ENCODE peak calls at places on chromosome 16, in five cellular contexts. I is neuronal stem cell, W is mesendoderm, X is H9, N is trophoblast cell. E is an unnamed sample.

GRCh38 chr16:57516176-57516725 is 20.1 kb downstream of the CCDC102A start:
- DNase-seq in I (no peak), N (no peak), X (no peak), W (no peak), E (no peak)

GRCh38 chr16:52251495-52251894 is 295.4 kb downstream of the TOX3 start:
- DNase-seq in I (no peak), N (no peak), W (no peak), X (no peak), E (no peak)

GRCh38 chr16:70453891-70454220 is 539 bp upstream of the FCSK start:
- DNase-seq in I (peak), W (peak), N (no peak), X (no peak), E (no peak)

GRCh38 chr16:73683804-73684203 is 612.8 kb upstream of the PSMD7 start:
- DNase-seq in X (no peak), I (no peak), W (no peak), N (no peak), E (no peak)

GRCh38 chr16:81798311-81799137 is 19.4 kb downstream of the PLCG2 start:
- DNase-seq in X (no peak), N (no peak), I (no peak), W (no peak), E (no peak)

GRCh38 chr16:27927266-27927901 is 136.1 kb downstream of the GSG1L start:
- DNase-seq in X (no peak), N (no peak), W (no peak), I (no peak), E (no peak)

GRCh38 chr16:17339764-17340541 is 130.8 kb downstream of the XYLT1 start:
- DNase-seq in I (no peak), N (no peak), X (no peak), W (peak), E (peak)

GRCh38 chr16:48918520-48919258 is 308.7 kb upstream of the N4BP1 start:
- DNase-seq in N (peak), I (no peak), W (peak), X (no peak), E (no peak)

GRCh38 chr16:73572135-73572534 is 524.2 kb upstream of the ZFHX3 start:
- DNase-seq in W (peak), N (no peak), X (no peak), I (no peak), E (no peak)

GRCh38 chr16:53034306-53034705 is 18.4 kb downstream of the CHD9NB start:
- DNase-seq in X (no peak), I (no peak), W (no peak), N (peak), E (peak)

GRCh38 chr16:84105286-84105815 is 11.4 kb downstream of the MBTPS1 start:
- DNase-seq in W (no peak), X (no peak), N (no peak), I (no peak), E (no peak)

GRCh38 chr16:84107921-84108320 is 8.8 kb downstream of the MBTPS1 start:
- DNase-seq in N (no peak), I (no peak), W (no peak), X (no peak), E (no peak)

GRCh38 chr16:84103678-84104077 is 13.1 kb downstream of the MBTPS1 start:
- DNase-seq in X (no peak), W (no peak), N (no peak), I (no peak), E (no peak)

GRCh38 chr16:84104231-84104630 is 12.5 kb downstream of the MBTPS1 start:
- DNase-seq in W (no peak), N (no peak), I (no peak), X (no peak), E (no peak)

DNA sequence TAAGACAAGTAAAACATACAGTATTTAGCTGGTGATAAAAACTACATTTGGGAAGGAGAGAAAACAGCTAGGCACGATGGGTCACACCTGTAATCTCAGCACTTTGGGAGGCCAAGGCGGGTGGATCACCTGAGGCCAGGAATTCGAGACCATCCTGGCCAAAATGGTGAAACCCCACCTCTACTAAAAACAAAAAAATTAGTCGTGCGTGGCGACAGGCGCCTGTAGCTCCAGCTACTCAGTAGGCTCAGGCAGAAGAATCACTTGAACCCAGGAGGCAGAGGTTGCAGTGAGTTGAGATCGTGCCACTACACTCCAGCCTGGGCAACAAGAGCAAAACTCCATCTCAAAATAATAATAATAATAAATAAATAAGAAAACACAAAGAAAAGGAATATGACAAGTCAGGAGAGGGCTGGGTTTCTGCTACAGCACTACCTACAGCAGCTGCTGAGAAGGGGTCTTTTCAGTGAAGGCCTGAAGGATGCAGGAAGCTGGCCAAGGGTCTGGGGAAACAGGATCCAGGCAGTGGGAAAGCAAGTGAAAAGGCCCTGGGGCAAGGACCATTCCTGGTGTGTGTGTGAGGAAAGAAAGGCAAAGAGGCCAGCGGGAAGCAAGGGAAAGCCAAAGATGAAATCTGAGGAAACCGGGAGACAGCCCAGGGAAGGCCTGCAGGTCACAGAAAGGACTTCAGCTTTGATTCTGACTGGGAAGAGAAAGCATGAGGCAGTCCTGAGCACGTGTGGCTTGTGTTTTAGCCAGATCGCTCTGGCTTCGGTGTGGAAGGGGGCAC is 10.6 kb downstream of the MBTPS1 start:
- DNase-seq in W (no peak), X (no peak), I (no peak), N (no peak), E (no peak)
- H4K8ac ChIP-seq in W (no peak), X (no peak), I (no peak), N (no peak), E (no peak)

GRCh38 chr16:65532846-65533245 is 411.0 kb upstream of the CDH11 start:
- DNase-seq in W (no peak), N (no peak), X (no peak), I (no peak), E (no peak)
- H4K8ac ChIP-seq in W (no peak), N (no peak), X (no peak), I (no peak), E (no peak)

DNA sequence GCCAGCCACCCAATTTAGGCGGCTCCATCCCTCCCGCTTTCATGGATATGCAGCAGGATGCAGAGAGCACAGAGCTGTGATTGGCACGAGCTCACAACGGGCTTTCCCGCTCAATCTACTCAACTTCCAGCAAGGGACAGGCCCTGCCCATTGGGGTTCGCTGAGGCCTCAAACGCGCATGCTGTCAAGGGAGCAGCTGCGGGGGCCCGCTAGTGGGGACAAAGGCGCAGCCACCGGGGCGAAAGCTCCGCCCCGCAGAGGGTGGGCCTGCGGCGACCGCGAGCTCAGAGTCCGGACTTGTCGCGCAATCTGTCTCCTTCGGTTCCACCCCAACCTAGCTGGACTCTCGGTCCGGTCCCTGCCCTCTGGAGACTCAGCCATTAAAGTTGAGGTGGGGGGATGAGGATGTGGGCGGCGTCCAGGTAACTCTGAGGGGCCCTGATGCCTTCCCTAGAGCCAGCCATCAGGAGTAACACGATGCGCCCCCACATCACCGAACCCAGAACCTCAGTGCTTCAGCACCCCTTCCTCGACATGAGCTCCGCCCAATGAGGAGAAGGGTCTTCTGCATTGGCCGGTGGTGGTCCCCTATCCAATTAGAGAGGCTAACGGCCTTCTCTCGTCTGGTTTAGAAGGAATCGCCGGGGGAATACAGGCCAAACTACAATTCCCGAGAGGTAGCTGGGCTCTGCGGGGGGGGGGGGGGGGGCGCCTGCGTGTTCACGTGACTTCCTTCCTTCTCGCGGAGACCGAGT is 489 bp upstream of the NFATC3 start:
- DNase-seq in X (peak), N (peak), I (peak), W (peak), E (peak)
- H4K8ac ChIP-seq in X (no peak), N (peak), I (peak), W (peak), E (peak)

DNA sequence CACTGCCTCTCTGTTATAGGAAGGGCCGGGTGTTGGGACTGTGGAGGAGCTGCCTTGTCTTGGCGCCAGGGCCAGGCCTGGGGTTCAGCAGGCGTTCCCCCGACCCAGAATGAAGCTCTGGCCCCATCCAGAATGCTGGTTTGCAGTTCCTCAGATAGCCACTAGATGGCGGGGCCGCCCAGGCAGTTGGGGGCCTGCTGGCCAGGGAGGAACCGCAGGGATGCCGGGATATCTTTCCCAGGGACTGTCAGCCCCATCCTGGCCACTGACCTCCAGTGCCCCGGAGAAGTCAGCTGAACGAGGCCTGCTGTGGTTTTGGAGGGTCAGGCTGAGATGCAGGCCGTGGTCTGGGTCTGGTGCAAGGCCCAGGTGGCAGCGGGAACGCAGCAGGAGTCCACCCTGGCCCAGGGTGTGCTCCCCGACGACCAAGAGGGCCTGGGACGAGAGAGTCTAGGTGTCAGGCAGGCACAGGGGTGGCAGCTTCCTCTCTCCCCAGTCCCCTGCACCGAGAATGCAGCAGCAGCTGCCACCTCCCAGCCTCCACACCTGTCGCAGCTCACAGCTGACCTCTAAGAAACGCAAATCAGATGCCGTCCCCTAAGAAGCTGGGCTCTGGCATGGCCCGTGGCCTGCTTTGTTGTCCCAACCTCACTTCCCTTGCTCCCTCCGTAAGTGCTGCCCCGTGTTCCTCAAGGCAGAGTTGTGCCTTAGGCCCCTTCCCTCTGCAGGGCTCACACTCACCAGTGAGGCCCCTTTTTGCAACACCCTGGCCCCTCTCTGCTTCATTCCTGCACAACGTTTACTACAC is 51.2 kb downstream of the RMI2 start:
- DNase-seq in X (peak), N (peak), I (peak), W (peak), E (peak)
- H4K8ac ChIP-seq in X (no peak), N (no peak), I (peak), W (no peak), E (peak)

DNA sequence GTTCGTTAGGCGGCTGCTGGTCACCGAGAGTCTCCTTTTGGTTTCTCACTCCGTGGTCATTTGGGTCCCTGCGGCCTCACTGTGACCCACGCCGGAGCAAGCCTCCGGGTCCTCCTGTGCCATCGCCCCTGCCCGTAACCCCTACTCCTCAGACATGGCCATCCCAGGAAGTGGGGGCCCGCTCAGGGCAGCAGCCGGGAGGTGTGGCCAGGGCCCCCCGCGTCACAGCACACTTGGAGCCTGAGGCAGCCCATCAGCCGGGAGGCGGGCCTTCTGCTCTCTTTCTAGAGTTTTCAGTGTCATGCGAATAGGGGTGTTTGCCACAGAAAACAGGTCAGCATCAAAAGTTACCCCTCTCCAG is 7.9 kb upstream of the WFIKKN1 start:
- DNase-seq in N (no peak), W (no peak), I (no peak), X (peak), E (no peak)
- H4K8ac ChIP-seq in N (peak), W (no peak), I (no peak), X (no peak), E (no peak)

GRCh38 chr16:1184156-1184868 is 31.4 kb downstream of the CACNA1H start:
- DNase-seq in W (peak), X (no peak), I (no peak), N (peak), E (no peak)
- H4K8ac ChIP-seq in W (no peak), X (no peak), I (no peak), N (no peak), E (no peak)

DNA sequence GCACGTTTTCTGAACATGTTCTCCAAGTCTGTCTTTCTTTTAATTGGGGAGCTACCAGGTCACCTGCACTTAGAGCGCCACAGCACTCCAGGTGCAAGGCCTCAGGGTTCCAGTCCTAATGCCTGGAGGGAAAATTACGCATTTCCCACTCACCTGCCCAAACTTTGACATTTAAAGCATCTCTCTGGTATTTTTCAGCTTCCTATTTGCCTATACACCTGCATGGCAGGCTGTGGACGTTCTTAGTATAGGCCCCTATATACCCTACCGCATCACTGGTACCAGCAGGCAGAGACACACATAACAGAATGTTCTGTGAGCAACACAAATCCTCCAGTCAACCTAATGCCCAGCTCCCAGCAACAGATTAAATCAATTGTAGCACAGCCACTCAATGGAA is 213.3 kb downstream of the MRTFB start:
- DNase-seq in N (peak), X (peak), W (no peak), I (no peak), E (no peak)
- H4K8ac ChIP-seq in N (no peak), X (no peak), W (no peak), I (no peak), E (no peak)